ENCODE peak calls at places on chromosomes 11 and 22, in four cellular contexts. One of them, this sample, is unnamed.

GRCh38 chr22:19526076-19526701 is 2.0 kb upstream of the CLDN5 start:
- DNase-seq in left ventricle myocardium inferior: no peak
- DNase-seq in AG04449: no peak
- DNase-seq in CD8-positive, alpha-beta memory T cell: no peak
- DNase-seq in this sample: no peak

GRCh38 chr11:35005156-35005780 is 88.8 kb downstream of the PDHX start:
- DNase-seq in left ventricle myocardium inferior: no peak
- DNase-seq in AG04449: no peak
- DNase-seq in CD8-positive, alpha-beta memory T cell: no peak
- DNase-seq in this sample: no peak

GRCh38 chr11:76551400-76551799 is 106.6 kb downstream of the EMSY start:
- DNase-seq in left ventricle myocardium inferior: no peak
- DNase-seq in AG04449: no peak
- DNase-seq in CD8-positive, alpha-beta memory T cell: no peak
- DNase-seq in this sample: no peak

GRCh38 chr11:130904380-130904779 is 11.9 kb downstream of the SNX19 start:
- DNase-seq in left ventricle myocardium inferior: no peak
- DNase-seq in AG04449: no peak
- DNase-seq in CD8-positive, alpha-beta memory T cell: no peak
- DNase-seq in this sample: no peak

GRCh38 chr11:70328556-70328955 is 58.1 kb downstream of the PPFIA1 start:
- DNase-seq in left ventricle myocardium inferior: no peak
- DNase-seq in AG04449: no peak
- DNase-seq in CD8-positive, alpha-beta memory T cell: no peak
- DNase-seq in this sample: no peak

GRCh38 chr22:43053176-43053575 is 36.0 kb downstream of the TTLL1 start:
- DNase-seq in left ventricle myocardium inferior: no peak
- DNase-seq in AG04449: no peak
- DNase-seq in CD8-positive, alpha-beta memory T cell: no peak
- DNase-seq in this sample: no peak

GRCh38 chr11:65362320-65362931 is 7.9 kb downstream of the TIGD3 start:
- DNase-seq in left ventricle myocardium inferior: no peak
- DNase-seq in AG04449: no peak
- DNase-seq in CD8-positive, alpha-beta memory T cell: no peak
- DNase-seq in this sample: no peak

GRCh38 chr11:17508306-17508705 is 31.7 kb upstream of the ABCC8 start:
- DNase-seq in left ventricle myocardium inferior: no peak
- DNase-seq in AG04449: no peak
- DNase-seq in CD8-positive, alpha-beta memory T cell: no peak
- DNase-seq in this sample: no peak

GRCh38 chr11:79973701-79974626 is 533.1 kb upstream of the TENM4 start:
- DNase-seq in left ventricle myocardium inferior: no peak
- DNase-seq in AG04449: no peak
- DNase-seq in CD8-positive, alpha-beta memory T cell: no peak
- DNase-seq in this sample: no peak

GRCh38 chr22:27299181-27300085 is 502.1 kb downstream of the MN1 start:
- DNase-seq in left ventricle myocardium inferior: no peak
- DNase-seq in AG04449: no peak
- DNase-seq in CD8-positive, alpha-beta memory T cell: no peak
- DNase-seq in this sample: no peak

GRCh38 chr22:42769574-42770447 is 49.1 kb upstream of the A4GALT start:
- DNase-seq in left ventricle myocardium inferior: peak; percentile 66
- DNase-seq in AG04449: peak; percentile 40
- DNase-seq in CD8-positive, alpha-beta memory T cell: no peak
- DNase-seq in this sample: no peak

GRCh38 chr11:127986073-127986472 is 601.3 kb downstream of the ETS1 start:
- DNase-seq in left ventricle myocardium inferior: no peak
- DNase-seq in AG04449: no peak
- DNase-seq in CD8-positive, alpha-beta memory T cell: no peak
- DNase-seq in this sample: no peak

GRCh38 chr22:38035530-38035885 is 21.7 kb upstream of the PICK1 start:
- DNase-seq in left ventricle myocardium inferior: no peak
- DNase-seq in AG04449: no peak
- DNase-seq in CD8-positive, alpha-beta memory T cell: no peak
- DNase-seq in this sample: no peak

GRCh38 chr22:25922141-25922540 is 180.2 kb downstream of the MYO18B start:
- DNase-seq in left ventricle myocardium inferior: no peak
- DNase-seq in AG04449: no peak
- DNase-seq in CD8-positive, alpha-beta memory T cell: no peak
- DNase-seq in this sample: no peak

GRCh38 chr11:23696712-23697111 is 800.1 kb upstream of the LUZP2 start:
- DNase-seq in left ventricle myocardium inferior: no peak
- DNase-seq in AG04449: no peak
- DNase-seq in CD8-positive, alpha-beta memory T cell: no peak
- DNase-seq in this sample: no peak
- H3K4me3 ChIP-seq in left ventricle myocardium inferior: no peak overlapping the region
- H3K4me3 ChIP-seq in AG04449: no peak overlapping the region
- H3K4me3 ChIP-seq in CD8-positive, alpha-beta memory T cell: no peak overlapping the region
- H3K4me3 ChIP-seq in this sample: no peak overlapping the region

GRCh38 chr11:394034-394857 is at the start of gene PKP3:
- DNase-seq in left ventricle myocardium inferior: no peak
- DNase-seq in AG04449: no peak
- DNase-seq in CD8-positive, alpha-beta memory T cell: no peak
- DNase-seq in this sample: no peak
- H3K4me3 ChIP-seq in left ventricle myocardium inferior: peak within 1 kb of the TSS; percentile 39
- H3K4me3 ChIP-seq in AG04449: peak within 1 kb of the TSS; percentile 8
- H3K4me3 ChIP-seq in CD8-positive, alpha-beta memory T cell: no peak within 1 kb of the TSS
- H3K4me3 ChIP-seq in this sample: no peak within 1 kb of the TSS

GRCh38 chr11:124841186-124841585 is 24.0 kb upstream of the ROBO3 start:
- DNase-seq in left ventricle myocardium inferior: no peak
- DNase-seq in AG04449: no peak
- DNase-seq in CD8-positive, alpha-beta memory T cell: no peak
- DNase-seq in this sample: no peak
- H3K4me3 ChIP-seq in left ventricle myocardium inferior: no peak overlapping the region
- H3K4me3 ChIP-seq in AG04449: no peak overlapping the region
- H3K4me3 ChIP-seq in CD8-positive, alpha-beta memory T cell: no peak overlapping the region
- H3K4me3 ChIP-seq in this sample: no peak overlapping the region

GRCh38 chr22:22752556-22753477 is 108.4 kb downstream of the GGTLC2 start:
- DNase-seq in left ventricle myocardium inferior: no peak
- DNase-seq in AG04449: no peak
- DNase-seq in CD8-positive, alpha-beta memory T cell: peak; percentile 50
- DNase-seq in this sample: no peak
- H3K4me3 ChIP-seq in left ventricle myocardium inferior: no peak overlapping the region
- H3K4me3 ChIP-seq in AG04449: no peak overlapping the region
- H3K4me3 ChIP-seq in CD8-positive, alpha-beta memory T cell: no peak overlapping the region
- H3K4me3 ChIP-seq in this sample: no peak overlapping the region

GRCh38 chr11:95147364-95147905 is 57.8 kb downstream of the ENDOD1 start:
- DNase-seq in left ventricle myocardium inferior: no peak
- DNase-seq in AG04449: peak; percentile 76
- DNase-seq in CD8-positive, alpha-beta memory T cell: no peak
- DNase-seq in this sample: no peak

GRCh38 chr11:95150977-95151684 is 61.5 kb downstream of the ENDOD1 start:
- DNase-seq in left ventricle myocardium inferior: peak; percentile 88
- DNase-seq in AG04449: no peak
- DNase-seq in CD8-positive, alpha-beta memory T cell: peak; percentile 91
- DNase-seq in this sample: peak; percentile 81

GRCh38 chr11:95148421-95148820 is 58.8 kb downstream of the ENDOD1 start:
- DNase-seq in left ventricle myocardium inferior: no peak
- DNase-seq in AG04449: no peak
- DNase-seq in CD8-positive, alpha-beta memory T cell: no peak
- DNase-seq in this sample: no peak

GRCh38 chr11:95148938-95149337 is 59.3 kb downstream of the ENDOD1 start:
- DNase-seq in left ventricle myocardium inferior: no peak
- DNase-seq in AG04449: no peak
- DNase-seq in CD8-positive, alpha-beta memory T cell: no peak
- DNase-seq in this sample: no peak

GRCh38 chr11:95149659-95150294 is 60.1 kb downstream of the ENDOD1 start:
- DNase-seq in left ventricle myocardium inferior: peak; percentile 35
- DNase-seq in AG04449: no peak
- DNase-seq in CD8-positive, alpha-beta memory T cell: no peak
- DNase-seq in this sample: no peak
- H3K4me3 ChIP-seq in left ventricle myocardium inferior: peak overlapping the region; percentile 75
- H3K4me3 ChIP-seq in AG04449: no peak overlapping the region
- H3K4me3 ChIP-seq in CD8-positive, alpha-beta memory T cell: peak overlapping the region; percentile 68
- H3K4me3 ChIP-seq in this sample: no peak overlapping the region

This sample was measured in Jurkat, Clone E6-1.